ENCODE peak calls at places on chromosomes 7 and 10, in nine cellular contexts. V is tibial nerve, H is right lobe of liver, X is HCT116, K is uterus, O is Peyer's patch, M is spleen, T is transverse colon, U is adrenal gland. R is an unnamed sample.

GRCh38 chr10:120041807-120042545 is 149.4 kb downstream of the SEC23IP start:
- DNase-seq in O (no peak), H (no peak), T (no peak), V (no peak), M (no peak), U (no peak), X (no peak), K (no peak), R (no peak)

GRCh38 chr7:30873207-30873606 is 38.4 kb upstream of the AQP1 start:
- DNase-seq in U (no peak), K (no peak), O (no peak), V (no peak), T (no peak), M (no peak), X (no peak), H (no peak), R (no peak)

GRCh38 chr10:43026039-43026973 is 50.6 kb upstream of the RET start:
- DNase-seq in O (no peak), H (no peak), U (no peak), M (peak; percentile 59), X (no peak), V (no peak), T (no peak), K (no peak), R (peak; percentile 35)

GRCh38 chr10:100934084-100934659 is 21.4 kb downstream of the SLF2 start:
- DNase-seq in M (no peak), U (no peak), O (no peak), V (no peak), T (no peak), X (no peak), K (no peak), H (no peak), R (no peak)

GRCh38 chr10:129962092-129962494 is 2.0 kb downstream of the EBF3 start:
- DNase-seq in V (no peak), K (peak; percentile 8), H (no peak), T (no peak), M (peak; percentile 19), O (no peak), U (no peak), X (no peak), R (no peak)

GRCh38 chr10:33005322-33006282 is 47.6 kb upstream of the ITGB1 start:
- DNase-seq in U (peak; percentile 78), O (peak; percentile 75), K (peak; percentile 85), V (peak; percentile 28), T (peak; percentile 82), X (peak; percentile 89), H (peak; percentile 90), M (peak; percentile 85), R (peak; percentile 47)

GRCh38 chr7:120703585-120704240 is 154.2 kb downstream of the TSPAN12 start:
- DNase-seq in M (no peak), K (no peak), H (no peak), U (no peak), X (no peak), O (no peak), V (no peak), T (no peak), R (no peak)

GRCh38 chr10:66929375-66929774 is 3.5 kb downstream of the LRRTM3 start:
- DNase-seq in K (no peak), M (no peak), T (no peak), V (no peak), H (no peak), X (no peak), U (no peak), O (no peak), R (no peak)

GRCh38 chr10:60286436-60287023 is 103.1 kb downstream of the ANK3 start:
- DNase-seq in V (no peak), H (no peak), K (no peak), T (no peak), O (no peak), M (no peak), X (no peak), U (no peak), R (no peak)

GRCh38 chr7:134024729-134025128 is 102.4 kb upstream of the LRGUK start:
- DNase-seq in O (no peak), T (no peak), H (no peak), V (no peak), M (no peak), K (no peak), U (no peak), X (no peak), R (peak; percentile 50)

GRCh38 chr7:20561466-20561865 is 54.0 kb upstream of the ABCB5 start:
- DNase-seq in V (no peak), H (no peak), U (no peak), K (no peak), O (no peak), X (no peak), M (no peak), T (no peak), R (no peak)

GRCh38 chr7:757741-758163 is 30.7 kb upstream of the PRKAR1B start:
- DNase-seq in X (no peak), T (no peak), O (no peak), K (no peak), H (peak; percentile 35), U (no peak), M (peak; percentile 59), V (no peak), R (no peak)

GRCh38 chr10:6298428-6298827 is 95.7 kb downstream of the PFKFB3 start:
- DNase-seq in U (no peak), M (no peak), V (no peak), K (no peak), X (no peak), T (no peak), H (no peak), O (no peak), R (no peak)
- H3K27ac ChIP-seq in U (no peak overlapping the region), M (no peak overlapping the region), V (no peak overlapping the region), K (no peak overlapping the region), X (peak overlapping the region; percentile 23), T (no peak overlapping the region), H (no peak overlapping the region), O (no peak overlapping the region), R (no peak overlapping the region)

DNA sequence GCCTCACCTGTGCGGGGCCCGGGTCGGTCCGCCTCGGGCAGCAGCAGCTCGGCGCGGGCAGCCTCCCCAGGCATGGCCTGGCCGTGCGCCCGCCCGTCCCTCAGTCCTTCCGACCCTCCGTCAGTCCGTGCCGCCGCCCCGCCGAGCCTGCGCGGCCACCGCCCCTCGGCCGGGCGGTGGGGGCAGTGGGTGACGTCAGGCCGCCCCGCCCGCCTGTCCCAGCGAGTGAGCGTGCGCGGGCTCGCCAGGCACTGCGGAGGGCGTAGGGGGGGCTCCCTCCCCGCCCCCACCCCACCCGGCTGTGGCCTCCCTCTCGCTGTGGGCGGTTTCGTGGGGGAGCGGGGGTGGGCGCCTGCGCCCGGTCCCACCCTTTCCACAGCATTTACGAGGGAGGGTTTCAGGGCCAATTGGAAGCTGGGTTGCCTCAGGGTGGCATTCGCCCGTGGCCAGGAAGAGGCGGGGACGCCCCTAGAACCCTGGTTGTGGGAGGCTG is at the start of gene NACAD:
- DNase-seq in K (peak; percentile 69), H (no peak), T (peak; percentile 45), U (peak; percentile 58), X (no peak), V (no peak), M (peak; percentile 77), O (no peak), R (peak; percentile 13)
- TF ChIP-seq POLR2A in K (no peak), H (no peak), T (no peak), U (no peak), X (no peak), V (peak; percentile 58), M (no peak), O (no peak), R (no peak)

GRCh38 chr7:101913247-101913721 is 95.9 kb downstream of the CUX1 start:
- DNase-seq in T (no peak), U (no peak), O (no peak), X (no peak), K (peak; percentile 49), V (no peak), M (peak; percentile 58), H (peak; percentile 46), R (no peak)
- H3K27ac ChIP-seq in T (peak overlapping the region; percentile 74), U (no peak overlapping the region), O (no peak overlapping the region), X (no peak overlapping the region), K (peak overlapping the region; percentile 87), V (peak overlapping the region; percentile 80), M (no peak overlapping the region), H (peak overlapping the region; percentile 64), R (peak overlapping the region; percentile 22)

GRCh38 chr7:124713086-124713485 is 52.5 kb downstream of the GPR37 start:
- DNase-seq in H (no peak), V (no peak), U (no peak), K (no peak), O (no peak), T (no peak), M (no peak), X (no peak), R (no peak)
- TF ChIP-seq POLR2A in H (no peak), V (no peak), U (no peak), K (no peak), O (no peak), T (no peak), M (no peak), X (no peak), R (no peak)

GRCh38 chr7:75977741-75978140 is 16.7 kb downstream of the TMEM120A start:
- DNase-seq in M (no peak), T (no peak), O (no peak), V (peak; percentile 71), H (peak; percentile 41), X (no peak), U (no peak), K (peak; percentile 74), R (no peak)
- H3K27ac ChIP-seq in M (no peak overlapping the region), T (no peak overlapping the region), O (no peak overlapping the region), V (peak overlapping the region; percentile 29), H (no peak overlapping the region), X (no peak overlapping the region), U (peak overlapping the region; percentile 97), K (no peak overlapping the region), R (no peak overlapping the region)

GRCh38 chr7:140230517-140230861 is 53.7 kb upstream of the KDM7A start:
- DNase-seq in M (peak; percentile 97), V (no peak), O (peak; percentile 89), X (no peak), H (peak; percentile 71), U (no peak), K (no peak), T (peak; percentile 75), R (peak; percentile 29)
- TF ChIP-seq POLR2A in M (no peak), V (no peak), O (no peak), X (no peak), H (no peak), U (no peak), K (no peak), T (no peak), R (no peak)

DNA sequence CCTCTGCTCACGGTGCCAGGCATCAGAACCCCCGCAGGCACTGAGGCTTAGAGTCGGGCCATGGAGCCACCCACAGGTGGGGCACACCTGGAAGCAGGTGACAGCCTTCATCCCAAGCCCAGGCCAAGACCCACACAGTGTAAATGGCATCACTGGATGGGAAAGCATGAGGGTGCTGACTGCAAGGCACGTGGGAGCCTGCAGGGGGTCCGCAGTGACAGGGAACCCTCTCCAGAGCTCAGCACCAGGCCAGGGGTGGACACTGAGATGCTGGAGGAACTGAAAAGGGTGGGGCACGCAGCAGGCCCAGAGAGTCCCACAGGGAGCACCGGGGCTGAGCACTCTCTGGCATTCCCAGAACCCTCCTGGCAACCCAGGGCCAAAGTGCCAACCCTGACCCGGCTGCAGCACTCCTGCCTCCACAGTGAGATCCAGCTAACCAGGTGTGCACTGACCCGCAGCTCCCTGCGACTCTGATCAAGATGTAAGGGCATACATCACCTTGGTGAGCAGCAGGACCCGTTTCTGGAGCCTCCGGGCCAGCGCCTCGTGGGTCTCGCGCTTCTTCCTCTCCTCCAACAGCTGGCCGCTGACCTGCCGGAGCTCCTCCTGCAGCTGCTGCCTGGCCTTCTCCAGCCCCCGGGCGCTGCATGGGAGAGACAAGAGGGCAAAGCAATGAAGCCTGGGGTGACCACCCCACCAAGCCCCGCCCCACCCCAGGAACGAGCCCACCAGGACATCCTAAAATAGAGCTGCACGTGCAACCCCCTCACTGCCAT is 163.9 kb downstream of the MAD1L1 start:
- DNase-seq in O (no peak), T (no peak), X (no peak), V (no peak), M (no peak), K (no peak), U (no peak), H (no peak), R (no peak)
- H3K27ac ChIP-seq in O (no peak overlapping the region), T (no peak overlapping the region), X (no peak overlapping the region), V (no peak overlapping the region), M (no peak overlapping the region), K (no peak overlapping the region), U (no peak overlapping the region), H (no peak overlapping the region), R (no peak overlapping the region)

R was measured in thyroid gland.